ENCODE peak calls at places on chromosomes 7 and 10, in nine cellular contexts. Q is CD8-positive, alpha-beta memory T cell; T is tibial nerve; K is cardiac muscle cell; Z is thoracic aorta; Y is adipocyte; J is endodermal cell; R is Caco-2; C is H9. I is an unnamed sample.
A peak's percentile ranks its signal among the peaks of the same experiment; 100 is the strongest.

GRCh38 chr10:121205625-121206024 is 354.5 kb downstream of the WDR11 start:
- DNase-seq in C (no peak), Z (no peak), R (peak; percentile 8), K (no peak), Q (no peak), Y (no peak), J (no peak), T (no peak), I (no peak)

GRCh38 chr7:127667751-127668530 is 15.9 kb downstream of the SND1 start:
- DNase-seq in Q (no peak), Z (no peak), Y (peak; percentile 41), T (no peak), R (no peak), C (no peak), J (no peak), K (no peak), I (no peak)

GRCh38 chr10:124744047-124744687 is at the start of gene FAM53B:
- DNase-seq in R (peak; percentile 92), K (peak; percentile 92), J (peak; percentile 89), C (peak; percentile 77), Q (peak; percentile 73), T (peak; percentile 61), Y (peak; percentile 96), Z (no peak), I (peak; percentile 74)

GRCh38 chr10:101485681-101486554 is 102.1 kb downstream of the POLL start:
- DNase-seq in J (peak; percentile 67), T (no peak), R (no peak), Z (no peak), K (no peak), Q (no peak), Y (no peak), C (no peak), I (no peak)

GRCh38 chr10:126595160-126595559 is 75.3 kb downstream of the C10orf90 start:
- DNase-seq in R (no peak), K (no peak), Z (no peak), Q (no peak), T (no peak), J (no peak), Y (no peak), C (no peak), I (no peak)

GRCh38 chr10:123446449-123447156 is 219.6 kb upstream of the GPR26 start:
- DNase-seq in T (no peak), J (no peak), R (no peak), K (no peak), Q (no peak), Z (no peak), C (no peak), Y (no peak), I (no peak)

GRCh38 chr10:132563485-132564248 is 26.1 kb downstream of the INPP5A start:
- DNase-seq in Y (no peak), Q (no peak), J (no peak), T (no peak), C (peak; percentile 52), R (no peak), K (no peak), Z (no peak), I (no peak)

GRCh38 chr7:106064836-106065559 is 47.1 kb downstream of the SYPL1 start:
- DNase-seq in T (peak; percentile 68), C (peak; percentile 62), Q (no peak), K (no peak), Y (peak; percentile 92), R (peak; percentile 32), Z (peak; percentile 83), J (peak; percentile 79), I (no peak)

GRCh38 chr7:155885162-155886160 is 73.2 kb upstream of the SHH start:
- DNase-seq in T (no peak), C (no peak), Z (no peak), Y (peak; percentile 2), K (no peak), Q (no peak), J (no peak), R (no peak), I (no peak)

GRCh38 chr7:149220534-149220933 is 18.9 kb upstream of the ZNF212 start:
- DNase-seq in Q (no peak), J (no peak), C (no peak), R (no peak), T (no peak), Y (peak; percentile 66), Z (no peak), K (no peak), I (no peak)

GRCh38 chr10:63681965-63682704 is 160.9 kb downstream of the REEP3 start:
- DNase-seq in T (peak; percentile 85), C (no peak), K (no peak), R (no peak), Q (no peak), Y (peak; percentile 95), J (no peak), Z (peak; percentile 21), I (no peak)

GRCh38 chr7:50149364-50149763 is 56.3 kb upstream of the ZPBP start:
- DNase-seq in C (no peak), J (no peak), Q (no peak), T (no peak), K (no peak), R (no peak), Y (no peak), Z (no peak), I (no peak)

GRCh38 chr10:100340948-100341847 is 5.8 kb upstream of the SCD start:
- DNase-seq in Q (no peak), T (no peak), Y (no peak), R (no peak), J (peak; percentile 72), K (no peak), Z (no peak), C (no peak), I (no peak)

GRCh38 chr7:142088022-142088714 is 23.4 kb upstream of the MGAM2 start:
- DNase-seq in Z (no peak), C (no peak), J (no peak), Q (no peak), Y (no peak), T (no peak), R (no peak), K (no peak), I (no peak)

GRCh38 chr10:31242902-31243301 is 76.1 kb upstream of the ZEB1 start:
- DNase-seq in K (no peak), R (peak; percentile 10), T (no peak), Y (peak; percentile 80), C (peak; percentile 42), J (peak; percentile 64), Z (no peak), Q (no peak), I (no peak)

DNA sequence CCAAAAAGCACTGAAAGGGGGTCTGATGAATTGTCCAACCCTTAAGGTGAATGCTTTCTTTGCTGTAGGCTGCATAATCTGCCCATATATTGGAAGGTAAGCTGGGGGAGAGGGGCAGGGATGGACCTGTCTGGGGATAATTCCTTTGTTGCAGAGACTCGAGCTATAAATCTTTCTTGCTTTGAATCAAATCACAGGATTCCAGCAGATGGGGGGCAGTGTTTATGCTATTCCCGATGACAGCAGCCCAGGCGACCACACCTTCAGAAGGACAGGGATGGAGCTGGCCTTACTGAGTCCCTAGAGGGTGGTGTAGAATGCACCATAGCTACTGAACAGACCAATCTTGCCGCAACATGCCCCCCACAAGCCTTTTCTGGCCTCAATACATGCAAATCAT is 2.5 kb downstream of the PODXL start:
- DNase-seq in K (no peak), T (no peak), C (no peak), Y (no peak), Z (no peak), Q (no peak), J (no peak), R (no peak), I (no peak)
- H3K27me3 ChIP-seq in K (no peaks in the 10 kb centered on the region), T (no peaks in the 10 kb centered on the region), C (no peaks in the 10 kb centered on the region), Y (no peaks in the 10 kb centered on the region), Z (no peaks in the 10 kb centered on the region), Q (peaks cover 35% of the 10 kb centered on the region), J (no peaks in the 10 kb centered on the region), R (no peaks in the 10 kb centered on the region), I (peaks cover 8% of the 10 kb centered on the region)

GRCh38 chr7:47500103-47500563 is 81.8 kb downstream of the TNS3 start:
- DNase-seq in C (no peak), R (no peak), Q (no peak), T (no peak), Y (no peak), Z (no peak), K (no peak), J (no peak), I (no peak)

GRCh38 chr7:47498229-47499056 is 83.5 kb downstream of the TNS3 start:
- DNase-seq in K (no peak), Z (no peak), Q (no peak), Y (no peak), R (peak; percentile 55), T (no peak), J (no peak), C (no peak), I (no peak)

GRCh38 chr7:47502240-47502877 is 79.6 kb downstream of the TNS3 start:
- DNase-seq in Z (no peak), K (no peak), Q (no peak), Y (no peak), R (no peak), T (peak; percentile 36), J (no peak), C (no peak), I (no peak)

GRCh38 chr7:47503283-47503682 is 78.6 kb downstream of the TNS3 start:
- DNase-seq in R (no peak), Y (peak; percentile 59), C (no peak), Q (no peak), T (no peak), K (no peak), Z (no peak), J (no peak), I (no peak)

DNA sequence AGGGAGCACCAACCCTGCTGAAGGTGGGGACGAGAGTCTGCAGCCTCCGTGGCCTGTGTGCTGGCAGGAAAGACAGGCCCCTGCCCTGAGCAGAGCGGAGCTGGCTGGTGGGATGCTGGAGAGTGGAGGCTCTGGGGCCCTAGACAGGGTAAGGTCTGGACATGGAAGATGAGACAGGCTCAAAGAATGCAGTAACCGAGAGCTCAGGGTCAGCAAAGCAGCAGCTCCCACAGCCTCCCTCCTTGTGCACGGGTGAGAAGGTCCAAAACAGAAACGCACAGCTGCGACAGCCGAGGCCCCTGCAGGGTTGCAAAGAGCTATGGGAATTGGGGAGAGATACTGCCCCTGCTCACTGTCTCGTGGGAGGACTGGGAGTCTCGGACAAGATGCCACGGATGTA is 80.5 kb downstream of the TNS3 start:
- DNase-seq in K (no peak), Z (no peak), R (no peak), Y (peak; percentile 93), T (no peak), C (no peak), J (no peak), Q (no peak), I (no peak)
- H3K4me1 ChIP-seq in K (peaks cover 24% of the 10 kb centered on the region), Z (peaks cover 97% of the 10 kb centered on the region), R (peaks cover 57% of the 10 kb centered on the region), Y (peaks cover 29% of the 10 kb centered on the region), T (peaks cover 49% of the 10 kb centered on the region), C (no peaks in the 10 kb centered on the region), J (no peaks in the 10 kb centered on the region), Q (no peaks in the 10 kb centered on the region), I (no peaks in the 10 kb centered on the region)

GRCh38 chr10:71396084-71396713 is 521 bp upstream of the CDH23 start:
- DNase-seq in Y (peak; percentile 10), K (peak; percentile 89), T (peak; percentile 36), J (peak; percentile 90), Q (no peak), Z (no peak), R (peak; percentile 59), C (peak; percentile 84), I (no peak)
- H3K27me3 ChIP-seq in Y (peaks cover 87% of the 10 kb centered on the region), K (peaks cover 72% of the 10 kb centered on the region), T (peaks cover 23% of the 10 kb centered on the region), J (peaks cover 69% of the 10 kb centered on the region), Q (peaks cover 32% of the 10 kb centered on the region), Z (no peaks in the 10 kb centered on the region), R (peaks cover 4% of the 10 kb centered on the region), C (peaks cover 25% of the 10 kb centered on the region), I (peaks cover 20% of the 10 kb centered on the region)

DNA sequence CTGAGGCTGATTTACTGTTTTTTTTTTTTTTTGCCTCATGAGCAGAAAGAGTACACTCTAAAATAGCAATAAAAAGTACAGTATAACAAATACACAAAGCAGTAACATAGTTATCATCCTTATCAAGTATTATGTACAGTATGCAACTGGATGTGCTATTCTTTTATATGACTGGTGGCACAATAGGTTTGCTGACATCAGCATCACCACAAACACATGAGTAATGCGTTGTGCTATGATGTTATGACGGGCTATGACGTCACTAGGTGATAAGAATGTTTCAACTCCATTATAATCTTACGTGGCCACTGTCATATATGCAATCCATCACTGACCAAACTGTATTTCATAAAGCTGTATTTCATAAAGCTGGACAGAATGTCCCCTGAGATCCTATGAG is 189.2 kb upstream of the GLI3 start:
- DNase-seq in J (no peak), R (no peak), K (no peak), T (no peak), Z (no peak), Q (no peak), C (no peak), Y (no peak), I (no peak)
- H3K4me1 ChIP-seq in J (no peaks in the 10 kb centered on the region), R (no peaks in the 10 kb centered on the region), K (no peaks in the 10 kb centered on the region), T (no peaks in the 10 kb centered on the region), Z (no peaks in the 10 kb centered on the region), Q (no peaks in the 10 kb centered on the region), C (no peaks in the 10 kb centered on the region), Y (no peaks in the 10 kb centered on the region), I (no peaks in the 10 kb centered on the region)

I was measured in effector memory CD4-positive, alpha-beta T cell.